ENCODE peak calls at places on chromosomes 1 and 21, in eight cellular contexts. One of them, this sample, is unnamed.

GRCh38 chr1:85319931-85320330 is 43.5 kb upstream of the BCL10 start:
- DNase-seq in T follicular helper cell: no peak
- DNase-seq in stimulated activated CD8-positive, alpha-beta memory T cell treated with anti-CD3 and anti-CD28 coated beads, Interleukin-2, amount 100 ng/mL, for 48 hours: no peak
- DNase-seq in amniotic stem cell: no peak
- DNase-seq in AG10803: no peak
- DNase-seq in stimulated activated CD4-positive, alpha-beta T cell treated with anti-CD3 and anti-CD28 coated beads, TNF-alpha, amount 100 ng/mL, for 1 hour: no peak
- DNase-seq in GM04503: no peak
- DNase-seq in neural crest cell: no peak
- DNase-seq in this sample: no peak

GRCh38 chr1:26493905-26494304 is 21.7 kb downstream of the HMGN2 start:
- DNase-seq in amniotic stem cell: no peak
- DNase-seq in stimulated activated CD8-positive, alpha-beta memory T cell treated with anti-CD3 and anti-CD28 coated beads, Interleukin-2, amount 100 ng/mL, for 48 hours: no peak
- DNase-seq in AG10803: no peak
- DNase-seq in stimulated activated CD4-positive, alpha-beta T cell treated with anti-CD3 and anti-CD28 coated beads, TNF-alpha, amount 100 ng/mL, for 1 hour: no peak
- DNase-seq in T follicular helper cell: no peak
- DNase-seq in GM04503: no peak
- DNase-seq in neural crest cell: no peak
- DNase-seq in this sample: no peak

GRCh38 chr1:26317612-26318337 is at the start of gene CD52:
- DNase-seq in neural crest cell: no peak
- DNase-seq in GM04503: no peak
- DNase-seq in stimulated activated CD4-positive, alpha-beta T cell treated with anti-CD3 and anti-CD28 coated beads, TNF-alpha, amount 100 ng/mL, for 1 hour: peak; percentile 62
- DNase-seq in stimulated activated CD8-positive, alpha-beta memory T cell treated with anti-CD3 and anti-CD28 coated beads, Interleukin-2, amount 100 ng/mL, for 48 hours: no peak
- DNase-seq in T follicular helper cell: peak; percentile 68
- DNase-seq in amniotic stem cell: no peak
- DNase-seq in AG10803: no peak
- DNase-seq in this sample: peak; percentile 95

GRCh38 chr1:61079276-61079897 is 3.0 kb upstream of the NFIA start:
- DNase-seq in amniotic stem cell: no peak
- DNase-seq in AG10803: no peak
- DNase-seq in stimulated activated CD4-positive, alpha-beta T cell treated with anti-CD3 and anti-CD28 coated beads, TNF-alpha, amount 100 ng/mL, for 1 hour: no peak
- DNase-seq in stimulated activated CD8-positive, alpha-beta memory T cell treated with anti-CD3 and anti-CD28 coated beads, Interleukin-2, amount 100 ng/mL, for 48 hours: no peak
- DNase-seq in GM04503: no peak
- DNase-seq in neural crest cell: no peak
- DNase-seq in T follicular helper cell: no peak
- DNase-seq in this sample: no peak

GRCh38 chr1:53628286-53628955 is 110.5 kb downstream of the GLIS1 start:
- DNase-seq in neural crest cell: no peak
- DNase-seq in amniotic stem cell: no peak
- DNase-seq in AG10803: no peak
- DNase-seq in T follicular helper cell: no peak
- DNase-seq in stimulated activated CD4-positive, alpha-beta T cell treated with anti-CD3 and anti-CD28 coated beads, TNF-alpha, amount 100 ng/mL, for 1 hour: no peak
- DNase-seq in GM04503: no peak
- DNase-seq in stimulated activated CD8-positive, alpha-beta memory T cell treated with anti-CD3 and anti-CD28 coated beads, Interleukin-2, amount 100 ng/mL, for 48 hours: no peak
- DNase-seq in this sample: no peak

GRCh38 chr1:175479521-175480342 is 263.7 kb downstream of the TNR start:
- DNase-seq in GM04503: no peak
- DNase-seq in amniotic stem cell: no peak
- DNase-seq in stimulated activated CD4-positive, alpha-beta T cell treated with anti-CD3 and anti-CD28 coated beads, TNF-alpha, amount 100 ng/mL, for 1 hour: no peak
- DNase-seq in AG10803: no peak
- DNase-seq in T follicular helper cell: no peak
- DNase-seq in stimulated activated CD8-positive, alpha-beta memory T cell treated with anti-CD3 and anti-CD28 coated beads, Interleukin-2, amount 100 ng/mL, for 48 hours: no peak
- DNase-seq in neural crest cell: no peak
- DNase-seq in this sample: no peak

GRCh38 chr21:36654796-36655325 is 44.1 kb upstream of the SIM2 start:
- DNase-seq in stimulated activated CD8-positive, alpha-beta memory T cell treated with anti-CD3 and anti-CD28 coated beads, Interleukin-2, amount 100 ng/mL, for 48 hours: no peak
- DNase-seq in amniotic stem cell: no peak
- DNase-seq in T follicular helper cell: no peak
- DNase-seq in neural crest cell: no peak
- DNase-seq in AG10803: no peak
- DNase-seq in stimulated activated CD4-positive, alpha-beta T cell treated with anti-CD3 and anti-CD28 coated beads, TNF-alpha, amount 100 ng/mL, for 1 hour: no peak
- DNase-seq in GM04503: no peak
- DNase-seq in this sample: no peak

GRCh38 chr1:84000196-84000885 is 1.4 kb upstream of the TTLL7 start:
- DNase-seq in amniotic stem cell: no peak
- DNase-seq in GM04503: no peak
- DNase-seq in AG10803: no peak
- DNase-seq in neural crest cell: no peak
- DNase-seq in stimulated activated CD8-positive, alpha-beta memory T cell treated with anti-CD3 and anti-CD28 coated beads, Interleukin-2, amount 100 ng/mL, for 48 hours: no peak
- DNase-seq in T follicular helper cell: no peak
- DNase-seq in stimulated activated CD4-positive, alpha-beta T cell treated with anti-CD3 and anti-CD28 coated beads, TNF-alpha, amount 100 ng/mL, for 1 hour: no peak
- DNase-seq in this sample: no peak

GRCh38 chr1:38077523-38078147 is 31.0 kb upstream of the POU3F1 start:
- DNase-seq in amniotic stem cell: no peak
- DNase-seq in neural crest cell: no peak
- DNase-seq in AG10803: peak; percentile 38
- DNase-seq in GM04503: peak; percentile 17
- DNase-seq in T follicular helper cell: no peak
- DNase-seq in stimulated activated CD8-positive, alpha-beta memory T cell treated with anti-CD3 and anti-CD28 coated beads, Interleukin-2, amount 100 ng/mL, for 48 hours: no peak
- DNase-seq in stimulated activated CD4-positive, alpha-beta T cell treated with anti-CD3 and anti-CD28 coated beads, TNF-alpha, amount 100 ng/mL, for 1 hour: no peak
- DNase-seq in this sample: no peak

GRCh38 chr1:5913078-5913845 is 79.0 kb downstream of the NPHP4 start:
- DNase-seq in stimulated activated CD4-positive, alpha-beta T cell treated with anti-CD3 and anti-CD28 coated beads, TNF-alpha, amount 100 ng/mL, for 1 hour: no peak
- DNase-seq in stimulated activated CD8-positive, alpha-beta memory T cell treated with anti-CD3 and anti-CD28 coated beads, Interleukin-2, amount 100 ng/mL, for 48 hours: no peak
- DNase-seq in neural crest cell: no peak
- DNase-seq in T follicular helper cell: no peak
- DNase-seq in AG10803: no peak
- DNase-seq in GM04503: no peak
- DNase-seq in amniotic stem cell: no peak
- DNase-seq in this sample: no peak

GRCh38 chr1:97034651-97035050 is 313.1 kb downstream of the PTBP2 start:
- DNase-seq in GM04503: no peak
- DNase-seq in amniotic stem cell: no peak
- DNase-seq in AG10803: peak; percentile 18
- DNase-seq in stimulated activated CD4-positive, alpha-beta T cell treated with anti-CD3 and anti-CD28 coated beads, TNF-alpha, amount 100 ng/mL, for 1 hour: no peak
- DNase-seq in T follicular helper cell: no peak
- DNase-seq in stimulated activated CD8-positive, alpha-beta memory T cell treated with anti-CD3 and anti-CD28 coated beads, Interleukin-2, amount 100 ng/mL, for 48 hours: no peak
- DNase-seq in neural crest cell: no peak
- DNase-seq in this sample: no peak

GRCh38 chr1:38524025-38524641 is 335.4 kb downstream of the RRAGC start:
- DNase-seq in stimulated activated CD4-positive, alpha-beta T cell treated with anti-CD3 and anti-CD28 coated beads, TNF-alpha, amount 100 ng/mL, for 1 hour: no peak
- DNase-seq in amniotic stem cell: no peak
- DNase-seq in GM04503: no peak
- DNase-seq in AG10803: no peak
- DNase-seq in T follicular helper cell: no peak
- DNase-seq in stimulated activated CD8-positive, alpha-beta memory T cell treated with anti-CD3 and anti-CD28 coated beads, Interleukin-2, amount 100 ng/mL, for 48 hours: no peak
- DNase-seq in neural crest cell: no peak
- DNase-seq in this sample: no peak

GRCh38 chr21:43588957-43589356 is 70.3 kb downstream of the HSF2BP start:
- DNase-seq in stimulated activated CD4-positive, alpha-beta T cell treated with anti-CD3 and anti-CD28 coated beads, TNF-alpha, amount 100 ng/mL, for 1 hour: no peak
- DNase-seq in amniotic stem cell: no peak
- DNase-seq in GM04503: no peak
- DNase-seq in T follicular helper cell: no peak
- DNase-seq in stimulated activated CD8-positive, alpha-beta memory T cell treated with anti-CD3 and anti-CD28 coated beads, Interleukin-2, amount 100 ng/mL, for 48 hours: no peak
- DNase-seq in AG10803: no peak
- DNase-seq in neural crest cell: no peak
- DNase-seq in this sample: no peak

GRCh38 chr1:244347942-244348341 is 103.8 kb downstream of the ADSS2 start:
- DNase-seq in stimulated activated CD4-positive, alpha-beta T cell treated with anti-CD3 and anti-CD28 coated beads, TNF-alpha, amount 100 ng/mL, for 1 hour: no peak
- DNase-seq in GM04503: peak; percentile 39
- DNase-seq in AG10803: peak; percentile 45
- DNase-seq in stimulated activated CD8-positive, alpha-beta memory T cell treated with anti-CD3 and anti-CD28 coated beads, Interleukin-2, amount 100 ng/mL, for 48 hours: no peak
- DNase-seq in amniotic stem cell: no peak
- DNase-seq in neural crest cell: no peak
- DNase-seq in T follicular helper cell: no peak
- DNase-seq in this sample: no peak

This sample was measured in CMK.